ENCODE peak calls at places on chromosomes 4 and X, in six cellular contexts. One of them, this sample, is unnamed.

GRCh38 chr4:15488658-15489470 is 19.2 kb downstream of the CC2D2A start:
- DNase-seq in SK-N-SH: no peak
- DNase-seq in GM23338: no peak
- DNase-seq in stomach: no peak
- DNase-seq in H1: no peak
- DNase-seq in prostate gland: no peak
- DNase-seq in this sample: no peak

GRCh38 chrX:151596282-151596681 is 32.8 kb downstream of the PASD1 start:
- DNase-seq in GM23338: peak; percentile 2
- DNase-seq in prostate gland: no peak
- DNase-seq in H1: no peak
- DNase-seq in stomach: no peak
- DNase-seq in SK-N-SH: no peak
- DNase-seq in this sample: no peak

GRCh38 chr4:28686618-28687017 is 1826.0 kb downstream of the STIM2 start:
- DNase-seq in prostate gland: no peak
- DNase-seq in stomach: peak; percentile 32
- DNase-seq in H1: peak; percentile 62
- DNase-seq in SK-N-SH: peak; percentile 19
- DNase-seq in GM23338: peak; percentile 77
- DNase-seq in this sample: peak; percentile 1

GRCh38 chrX:72107320-72107719 is 24.4 kb downstream of the RTL5 start:
- DNase-seq in GM23338: peak; percentile 32
- DNase-seq in stomach: no peak
- DNase-seq in SK-N-SH: peak; percentile 31
- DNase-seq in H1: no peak
- DNase-seq in prostate gland: no peak
- DNase-seq in this sample: no peak

GRCh38 chr4:149752729-149753128 is 62.9 kb downstream of the IQCM start:
- DNase-seq in SK-N-SH: no peak
- DNase-seq in GM23338: no peak
- DNase-seq in H1: no peak
- DNase-seq in prostate gland: no peak
- DNase-seq in stomach: no peak
- DNase-seq in this sample: no peak

GRCh38 chrX:57156397-57157049 is 19.3 kb upstream of the SPIN2A start:
- DNase-seq in SK-N-SH: no peak
- DNase-seq in prostate gland: no peak
- DNase-seq in GM23338: peak; percentile 71
- DNase-seq in H1: peak; percentile 48
- DNase-seq in stomach: peak; percentile 37
- DNase-seq in this sample: no peak

GRCh38 chr4:170652571-170652970 is 562.8 kb upstream of the AADAT start:
- DNase-seq in SK-N-SH: no peak
- DNase-seq in H1: no peak
- DNase-seq in GM23338: no peak
- DNase-seq in prostate gland: no peak
- DNase-seq in stomach: no peak
- DNase-seq in this sample: no peak

GRCh38 chr4:73452953-73453700 is 17.1 kb downstream of the AFP start:
- DNase-seq in GM23338: peak; percentile 68
- DNase-seq in stomach: no peak
- DNase-seq in H1: no peak
- DNase-seq in SK-N-SH: no peak
- DNase-seq in prostate gland: no peak
- DNase-seq in this sample: no peak

GRCh38 chr4:184400375-184400870 is 73.9 kb downstream of the IRF2 start:
- DNase-seq in H1: no peak
- DNase-seq in GM23338: no peak
- DNase-seq in stomach: no peak
- DNase-seq in prostate gland: no peak
- DNase-seq in SK-N-SH: no peak
- DNase-seq in this sample: no peak

GRCh38 chr4:89283975-89284556 is 23.5 kb downstream of the GPRIN3 start:
- DNase-seq in prostate gland: no peak
- DNase-seq in GM23338: no peak
- DNase-seq in SK-N-SH: no peak
- DNase-seq in stomach: no peak
- DNase-seq in H1: no peak
- DNase-seq in this sample: no peak

GRCh38 chrX:153725832-153726285 is 1.2 kb downstream of the ABCD1 start:
- DNase-seq in SK-N-SH: peak; percentile 41
- DNase-seq in GM23338: no peak
- DNase-seq in prostate gland: no peak
- DNase-seq in stomach: no peak
- DNase-seq in H1: no peak
- DNase-seq in this sample: no peak

GRCh38 chrX:100946521-100946920 is 17.8 kb upstream of the XKRX start:
- DNase-seq in stomach: no peak
- DNase-seq in prostate gland: no peak
- DNase-seq in GM23338: no peak
- DNase-seq in SK-N-SH: no peak
- DNase-seq in H1: no peak
- DNase-seq in this sample: no peak

GRCh38 chrX:130669233-130669632 is 233.8 kb downstream of the ENOX2 start:
- DNase-seq in SK-N-SH: no peak
- DNase-seq in stomach: no peak
- DNase-seq in H1: no peak
- DNase-seq in prostate gland: no peak
- DNase-seq in GM23338: no peak
- DNase-seq in this sample: no peak

GRCh38 chr4:40199999-40200880 is 3.4 kb downstream of the RHOH start:
- DNase-seq in stomach: peak; percentile 43
- DNase-seq in GM23338: no peak
- DNase-seq in SK-N-SH: no peak
- DNase-seq in prostate gland: no peak
- DNase-seq in H1: no peak
- DNase-seq in this sample: no peak

GRCh38 chrX:29858714-29859113 is 356.6 kb upstream of the MAGEB2 start:
- DNase-seq in stomach: no peak
- DNase-seq in prostate gland: no peak
- DNase-seq in GM23338: no peak
- DNase-seq in H1: no peak
- DNase-seq in SK-N-SH: no peak
- DNase-seq in this sample: no peak

GRCh38 chr4:4991541-4992099 is 27.6 kb downstream of the CYTL1 start:
- DNase-seq in GM23338: no peak
- DNase-seq in H1: no peak
- DNase-seq in prostate gland: no peak
- DNase-seq in SK-N-SH: no peak
- DNase-seq in stomach: no peak
- DNase-seq in this sample: no peak

GRCh38 chr4:146511381-146511780 is 10.4 kb downstream of the SLC10A7 start:
- DNase-seq in H1: no peak
- DNase-seq in SK-N-SH: no peak
- DNase-seq in prostate gland: no peak
- DNase-seq in stomach: no peak
- DNase-seq in GM23338: no peak
- DNase-seq in this sample: no peak

GRCh38 chrX:6693051-6693450 is 158.1 kb upstream of the VCX3A start:
- DNase-seq in stomach: no peak
- DNase-seq in H1: no peak
- DNase-seq in GM23338: peak; percentile 64
- DNase-seq in SK-N-SH: no peak
- DNase-seq in prostate gland: no peak
- DNase-seq in this sample: no peak

GRCh38 chr4:18214656-18215055 is 193.1 kb upstream of the LCORL start:
- DNase-seq in GM23338: peak; percentile 49
- DNase-seq in H1: no peak
- DNase-seq in stomach: no peak
- DNase-seq in SK-N-SH: no peak
- DNase-seq in prostate gland: no peak
- DNase-seq in this sample: no peak

GRCh38 chrX:54093159-54093558 is 48.9 kb upstream of the PHF8 start:
- DNase-seq in prostate gland: no peak
- DNase-seq in SK-N-SH: no peak
- DNase-seq in stomach: no peak
- DNase-seq in H1: no peak
- DNase-seq in GM23338: no peak
- DNase-seq in this sample: no peak

GRCh38 chr4:186726440-186727148 is 2.9 kb upstream of the FAT1 start:
- DNase-seq in prostate gland: peak; percentile 76
- DNase-seq in H1: peak; percentile 93
- DNase-seq in SK-N-SH: peak; percentile 75
- DNase-seq in stomach: peak; percentile 65
- DNase-seq in GM23338: peak; percentile 87
- DNase-seq in this sample: no peak

GRCh38 chrX:47243351-47243750 is 10.5 kb downstream of the USP11 start:
- DNase-seq in H1: no peak
- DNase-seq in SK-N-SH: no peak
- DNase-seq in stomach: no peak
- DNase-seq in prostate gland: no peak
- DNase-seq in GM23338: no peak
- DNase-seq in this sample: no peak

GRCh38 chrX:65196758-65197371 is 220.6 kb upstream of the ZC4H2 start:
- DNase-seq in stomach: peak; percentile 70
- DNase-seq in SK-N-SH: no peak
- DNase-seq in prostate gland: peak; percentile 16
- DNase-seq in GM23338: peak; percentile 75
- DNase-seq in H1: peak; percentile 56
- DNase-seq in this sample: no peak

GRCh38 chr4:158778065-158778711 is 9.4 kb downstream of the FNIP2 start:
- DNase-seq in SK-N-SH: no peak
- DNase-seq in prostate gland: no peak
- DNase-seq in GM23338: no peak
- DNase-seq in stomach: no peak
- DNase-seq in H1: no peak
- DNase-seq in this sample: peak; percentile 6

GRCh38 chrX:68693481-68694410 is 46.3 kb downstream of the STARD8 start:
- DNase-seq in prostate gland: peak; percentile 6
- DNase-seq in stomach: peak; percentile 56
- DNase-seq in H1: peak; percentile 71
- DNase-seq in SK-N-SH: peak; percentile 90
- DNase-seq in GM23338: peak; percentile 85
- DNase-seq in this sample: no peak

GRCh38 chr4:74391890-74392478 is 27.0 kb downstream of the EREG start:
- DNase-seq in H1: no peak
- DNase-seq in prostate gland: no peak
- DNase-seq in GM23338: no peak
- DNase-seq in stomach: no peak
- DNase-seq in SK-N-SH: no peak
- DNase-seq in this sample: no peak

GRCh38 chr4:130147618-130148017 is 1051.7 kb downstream of the C4orf33 start:
- DNase-seq in prostate gland: no peak
- DNase-seq in H1: no peak
- DNase-seq in stomach: no peak
- DNase-seq in GM23338: peak; percentile 65
- DNase-seq in SK-N-SH: no peak
- DNase-seq in this sample: no peak

GRCh38 chr4:141652161-141652778 is 15.9 kb downstream of the IL15 start:
- DNase-seq in prostate gland: no peak
- DNase-seq in GM23338: no peak
- DNase-seq in H1: no peak
- DNase-seq in SK-N-SH: no peak
- DNase-seq in stomach: no peak
- DNase-seq in this sample: no peak

DNA sequence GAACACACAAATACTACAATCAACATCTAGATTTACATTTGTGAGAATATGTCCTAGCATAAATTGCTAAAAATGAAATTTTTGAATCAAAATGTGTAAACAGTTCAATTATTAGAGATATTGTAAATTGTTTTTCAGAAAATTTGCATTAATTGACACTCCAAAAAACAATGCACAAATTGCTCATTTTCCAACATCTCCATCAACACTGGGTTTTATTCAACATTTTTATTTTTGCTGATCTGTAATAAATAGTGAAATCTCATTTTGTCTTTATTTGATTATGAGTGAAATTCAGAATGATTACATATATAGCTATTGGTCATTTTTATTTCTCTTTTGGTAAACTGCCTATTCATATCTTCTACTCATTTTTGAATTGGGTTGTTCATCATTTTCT is 120.0 kb upstream of the GRIA3 start:
- DNase-seq in SK-N-SH: no peak
- DNase-seq in prostate gland: no peak
- DNase-seq in GM23338: no peak
- DNase-seq in H1: no peak
- DNase-seq in stomach: no peak
- DNase-seq in this sample: no peak
- TF ChIP-seq POLR2AphosphoS5 in SK-N-SH: no peak
- TF ChIP-seq POLR2AphosphoS5 in prostate gland: no peak
- TF ChIP-seq POLR2AphosphoS5 in GM23338: no peak
- TF ChIP-seq POLR2AphosphoS5 in H1: no peak
- TF ChIP-seq POLR2AphosphoS5 in stomach: no peak
- TF ChIP-seq POLR2AphosphoS5 in this sample: no peak

GRCh38 chrX:136055651-136056221 is 70.5 kb downstream of the SLC9A6 start:
- DNase-seq in H1: no peak
- DNase-seq in SK-N-SH: no peak
- DNase-seq in GM23338: no peak
- DNase-seq in stomach: no peak
- DNase-seq in prostate gland: no peak
- DNase-seq in this sample: no peak
- TF ChIP-seq POLR2AphosphoS5 in H1: no peak
- TF ChIP-seq POLR2AphosphoS5 in SK-N-SH: no peak
- TF ChIP-seq POLR2AphosphoS5 in GM23338: no peak
- TF ChIP-seq POLR2AphosphoS5 in stomach: peak; percentile 75
- TF ChIP-seq POLR2AphosphoS5 in prostate gland: peak; percentile 19
- TF ChIP-seq POLR2AphosphoS5 in this sample: no peak

GRCh38 chr4:104235966-104236365 is 258.7 kb downstream of the CXXC4 start:
- DNase-seq in GM23338: no peak
- DNase-seq in H1: no peak
- DNase-seq in stomach: no peak
- DNase-seq in prostate gland: no peak
- DNase-seq in SK-N-SH: no peak
- DNase-seq in this sample: no peak
- TF ChIP-seq POLR2AphosphoS5 in GM23338: no peak
- TF ChIP-seq POLR2AphosphoS5 in H1: no peak
- TF ChIP-seq POLR2AphosphoS5 in stomach: no peak
- TF ChIP-seq POLR2AphosphoS5 in prostate gland: no peak
- TF ChIP-seq POLR2AphosphoS5 in SK-N-SH: no peak
- TF ChIP-seq POLR2AphosphoS5 in this sample: no peak

DNA sequence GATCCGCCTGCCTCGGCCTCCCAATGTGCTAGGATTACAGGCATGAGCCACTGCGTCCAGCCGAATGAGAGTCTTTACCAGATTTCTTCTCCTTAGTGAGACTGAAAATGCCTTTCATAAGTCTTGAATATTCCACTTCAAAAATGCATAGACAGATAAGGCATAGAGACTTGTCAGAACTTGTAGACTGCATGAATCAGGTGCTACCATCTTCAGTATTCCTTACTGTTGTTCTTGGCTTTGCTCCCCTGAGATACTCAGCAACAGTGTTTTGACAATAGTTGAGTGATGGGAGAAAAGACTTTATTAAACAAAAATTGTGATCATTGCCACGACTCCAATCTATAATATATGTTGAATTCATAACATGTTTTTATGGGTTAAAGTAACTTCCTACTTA is 11.0 kb downstream of the TKTL2 start:
- DNase-seq in H1: no peak
- DNase-seq in GM23338: no peak
- DNase-seq in stomach: no peak
- DNase-seq in SK-N-SH: no peak
- DNase-seq in prostate gland: no peak
- DNase-seq in this sample: no peak
- TF ChIP-seq POLR2AphosphoS5 in H1: no peak
- TF ChIP-seq POLR2AphosphoS5 in GM23338: no peak
- TF ChIP-seq POLR2AphosphoS5 in stomach: no peak
- TF ChIP-seq POLR2AphosphoS5 in SK-N-SH: no peak
- TF ChIP-seq POLR2AphosphoS5 in prostate gland: no peak
- TF ChIP-seq POLR2AphosphoS5 in this sample: no peak

GRCh38 chr4:7872264-7872771 is 67.3 kb downstream of the AFAP1 start:
- DNase-seq in prostate gland: peak; percentile 78
- DNase-seq in GM23338: no peak
- DNase-seq in H1: no peak
- DNase-seq in SK-N-SH: no peak
- DNase-seq in stomach: no peak
- DNase-seq in this sample: no peak
- TF ChIP-seq POLR2AphosphoS5 in prostate gland: peak; percentile 79
- TF ChIP-seq POLR2AphosphoS5 in GM23338: no peak
- TF ChIP-seq POLR2AphosphoS5 in H1: no peak
- TF ChIP-seq POLR2AphosphoS5 in SK-N-SH: peak; percentile 26
- TF ChIP-seq POLR2AphosphoS5 in stomach: no peak
- TF ChIP-seq POLR2AphosphoS5 in this sample: no peak